ENCODE peak calls at places on chromosomes 1 and 21, in nine cellular contexts. S is lower leg skin, F is heart left ventricle, R is foreskin fibroblast, M is fibroblast of lung, I is mesenchymal stem cell, C is right atrium auricular region, E is GM23248, O is mesendoderm. P is an unnamed sample.

GRCh38 chr1:108880850-108881249 is 4.1 kb downstream of the GPSM2 start:
- DNase-seq in I (peak; percentile 26), R (peak; percentile 60), O (no peak), M (no peak), C (no peak), E (peak; percentile 41), S (no peak), F (no peak), P (no peak)

GRCh38 chr1:18637962-18638817 is 7.5 kb downstream of the PAX7 start:
- DNase-seq in O (no peak), E (no peak), S (no peak), R (no peak), C (no peak), M (no peak), F (no peak), I (no peak), P (no peak)

GRCh38 chr1:208158640-208159541 is 85.3 kb downstream of the PLXNA2 start:
- DNase-seq in I (no peak), O (peak; percentile 89), C (no peak), F (no peak), M (no peak), R (no peak), S (no peak), E (no peak), P (no peak)

GRCh38 chr1:234962340-234962989 is 166.2 kb downstream of the TOMM20 start:
- DNase-seq in R (peak; percentile 98), C (peak; percentile 78), O (no peak), E (peak; percentile 99), S (peak; percentile 89), I (peak; percentile 99), F (no peak), M (peak; percentile 100), P (peak; percentile 100)

GRCh38 chr1:107844009-107844408 is 121.0 kb downstream of the VAV3 start:
- DNase-seq in S (no peak), C (no peak), R (no peak), E (no peak), M (no peak), F (no peak), I (no peak), O (no peak), P (no peak)

GRCh38 chr1:111204211-111204883 is 3.9 kb upstream of the DENND2D start:
- DNase-seq in S (peak; percentile 88), C (peak; percentile 59), M (no peak), O (no peak), R (peak; percentile 57), E (peak; percentile 39), F (peak; percentile 84), I (no peak), P (no peak)

GRCh38 chr1:225882699-225883615 is 777 bp upstream of the TMEM63A start:
- DNase-seq in C (peak; percentile 67), E (peak; percentile 77), F (peak; percentile 80), O (peak; percentile 61), R (peak; percentile 73), M (peak; percentile 54), S (peak; percentile 92), I (peak; percentile 66), P (peak; percentile 38)

GRCh38 chr1:212477680-212478466 is 45.2 kb downstream of the NENF start:
- DNase-seq in R (no peak), F (no peak), M (no peak), E (no peak), I (no peak), C (no peak), O (no peak), S (no peak), P (no peak)

GRCh38 chr1:237713886-237714285 is 176.8 kb downstream of the ZP4 start:
- DNase-seq in M (no peak), F (no peak), O (no peak), C (no peak), I (peak; percentile 2), E (no peak), R (no peak), S (no peak), P (no peak)

GRCh38 chr1:175673236-175674150 is 69.9 kb downstream of the TNR start:
- DNase-seq in M (peak; percentile 1), E (no peak), R (no peak), I (peak; percentile 14), S (peak; percentile 42), C (no peak), F (no peak), O (peak; percentile 23), P (no peak)

GRCh38 chr1:2448098-2448445 is 28.0 kb upstream of the PLCH2 start:
- DNase-seq in C (no peak), M (no peak), F (no peak), I (no peak), O (no peak), E (peak; percentile 38), S (no peak), R (peak; percentile 40), P (no peak)

GRCh38 chr1:58409826-58410225 is 136.7 kb downstream of the OMA1 start:
- DNase-seq in M (peak; percentile 91), R (peak; percentile 53), O (no peak), S (no peak), I (no peak), C (no peak), F (no peak), E (peak; percentile 54), P (no peak)

GRCh38 chr1:200526709-200527612 is 93.6 kb downstream of the KIF14 start:
- DNase-seq in M (peak; percentile 50), F (no peak), I (peak; percentile 14), O (no peak), C (no peak), S (peak; percentile 20), R (peak; percentile 61), E (peak; percentile 42), P (peak; percentile 74)

GRCh38 chr1:155744711-155745283 is 55.9 kb downstream of the DAP3 start:
- DNase-seq in M (no peak), O (no peak), F (no peak), C (no peak), R (no peak), S (no peak), E (no peak), I (no peak), P (no peak)

GRCh38 chr21:26843912-26844257 is 1.3 kb downstream of the ADAMTS1 start:
- DNase-seq in R (peak; percentile 45), S (no peak), M (peak; percentile 89), F (no peak), C (no peak), E (peak; percentile 80), O (no peak), I (peak; percentile 61), P (peak; percentile 67)

GRCh38 chr1:39293375-39294070 is 89.0 kb downstream of the MACF1 start:
- DNase-seq in I (no peak), S (no peak), E (peak; percentile 76), F (no peak), M (peak; percentile 77), O (no peak), R (peak; percentile 57), C (no peak), P (no peak)

GRCh38 chr1:39128959-39129358 is 75.5 kb upstream of the MACF1 start:
- DNase-seq in F (no peak), R (no peak), E (no peak), I (no peak), O (peak; percentile 44), S (peak; percentile 88), M (no peak), C (no peak), P (no peak)

GRCh38 chr1:222583079-222583478 is 6.7 kb downstream of the TAF1A start:
- DNase-seq in C (no peak), I (no peak), O (no peak), S (no peak), E (no peak), M (no peak), R (no peak), F (no peak), P (no peak)
- H3K4me3 ChIP-seq in C (no peak overlapping the region), I (no peak overlapping the region), O (no peak overlapping the region), S (no peak overlapping the region), E (no peak overlapping the region), M (no peak overlapping the region), R (no peak overlapping the region), F (no peak overlapping the region), P (no peak overlapping the region)

GRCh38 chr1:186681806-186682205 is 1.6 kb upstream of the PTGS2 start:
- DNase-seq in M (peak; percentile 24), O (no peak), S (no peak), I (peak; percentile 50), R (peak; percentile 70), C (no peak), E (peak; percentile 81), F (no peak), P (peak; percentile 57)
- H3K4me3 ChIP-seq in M (peak overlapping the region; percentile 86), O (no peak overlapping the region), S (no peak overlapping the region), I (no peak overlapping the region), R (peak overlapping the region; percentile 81), C (no peak overlapping the region), E (peak overlapping the region; percentile 91), F (peak overlapping the region; percentile 68), P (peak overlapping the region; percentile 73)

GRCh38 chr1:46262508-46262907 is 14.9 kb downstream of the RAD54L start:
- DNase-seq in S (no peak), F (no peak), E (no peak), O (peak; percentile 62), C (no peak), I (no peak), M (no peak), R (no peak), P (no peak)

DNA sequence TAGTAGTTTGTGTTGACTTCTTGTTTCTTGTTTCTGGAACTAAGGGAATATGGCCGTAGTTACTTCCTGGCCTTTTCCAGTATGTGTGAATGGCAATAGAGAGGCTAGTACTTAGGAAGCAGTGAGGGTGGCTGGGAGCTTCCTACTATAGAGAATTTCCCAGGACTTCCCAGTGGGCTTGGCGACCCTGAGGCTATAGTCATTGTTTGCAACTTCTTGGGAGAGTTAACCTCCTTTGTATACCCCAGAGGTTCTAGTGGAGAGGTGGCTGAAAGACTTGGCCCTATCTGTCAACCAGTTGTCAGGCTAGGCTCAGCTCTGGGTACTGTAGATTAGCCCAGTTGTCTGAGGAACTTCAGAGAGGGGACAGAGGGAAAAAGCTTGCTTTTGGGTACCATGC is 15.6 kb downstream of the RAD54L start:
- DNase-seq in S (no peak), O (peak; percentile 80), C (no peak), R (no peak), E (no peak), I (no peak), F (no peak), M (no peak), P (no peak)
- H3K4me3 ChIP-seq in S (no peak overlapping the region), O (no peak overlapping the region), C (no peak overlapping the region), R (no peak overlapping the region), E (no peak overlapping the region), I (no peak overlapping the region), F (no peak overlapping the region), M (no peak overlapping the region), P (no peak overlapping the region)

GRCh38 chr21:46100020-46100419 is 2.1 kb downstream of the COL6A2 start:
- DNase-seq in S (peak; percentile 76), O (no peak), M (no peak), I (no peak), C (peak; percentile 57), E (no peak), R (no peak), F (peak; percentile 13), P (peak; percentile 24)

GRCh38 chr21:46099476-46099875 is 1.6 kb downstream of the COL6A2 start:
- DNase-seq in E (peak; percentile 74), C (peak; percentile 65), S (peak; percentile 90), O (peak; percentile 34), I (peak; percentile 64), F (peak; percentile 58), M (no peak), R (peak; percentile 67), P (peak; percentile 52)

GRCh38 chr21:46097826-46098286 is at the start of gene COL6A2:
- DNase-seq in E (peak; percentile 90), F (peak; percentile 86), S (peak; percentile 92), R (peak; percentile 92), O (peak; percentile 75), M (peak; percentile 59), I (peak; percentile 73), C (peak; percentile 61), P (peak; percentile 72)

GRCh38 chr21:46098303-46099141 is 610 bp downstream of the COL6A2 start:
- DNase-seq in I (no peak), S (peak; percentile 88), C (peak; percentile 57), O (peak; percentile 30), E (peak; percentile 47), M (no peak), R (peak; percentile 60), F (peak; percentile 68), P (peak; percentile 27)

GRCh38 chr21:46100426-46100825 is 2.5 kb downstream of the COL6A2 start:
- DNase-seq in C (peak; percentile 57), E (peak; percentile 90), M (peak; percentile 71), I (peak; percentile 76), S (peak; percentile 82), R (peak; percentile 80), F (peak; percentile 14), O (no peak), P (peak; percentile 85)
- H3K4me3 ChIP-seq in C (no peak overlapping the region), E (peak overlapping the region; percentile 85), M (peak overlapping the region; percentile 91), I (no peak overlapping the region), S (no peak overlapping the region), R (peak overlapping the region; percentile 77), F (peak overlapping the region; percentile 89), O (no peak overlapping the region), P (peak overlapping the region; percentile 85)